ENCODE peak calls at places on chromosomes 3 and 15, in six cellular contexts. L is IMR-90, Y is mesenchymal stem cell, H is H1, Q is neuronal stem cell, U is H9. T is an unnamed sample.

GRCh38 chr3:48194446-48195071 is 6.3 kb upstream of the CDC25A start:
- DNase-seq in Y (peak; percentile 76), U (peak; percentile 84), L (peak; percentile 51), H (peak; percentile 23), Q (peak; percentile 79), T (peak; percentile 82)

GRCh38 chr3:126343675-126344074 is 13.5 kb downstream of the KLF15 start:
- DNase-seq in U (no peak), Y (no peak), H (no peak), Q (no peak), L (no peak), T (no peak)

GRCh38 chr3:11480663-11481298 is 162.9 kb downstream of the VGLL4 start:
- DNase-seq in Q (no peak), H (no peak), L (no peak), U (peak; percentile 74), Y (peak; percentile 63), T (peak; percentile 77)

GRCh38 chr3:43001094-43001553 is 22.0 kb downstream of the GASK1A start:
- DNase-seq in H (no peak), L (peak; percentile 85), U (no peak), Y (peak; percentile 39), Q (no peak), T (no peak)

GRCh38 chr3:178494376-178494775 is 41.9 kb upstream of the KCNMB2 start:
- DNase-seq in Y (peak; percentile 26), H (no peak), U (no peak), Q (no peak), L (no peak), T (no peak)

GRCh38 chr3:108159865-108160264 is 62.4 kb downstream of the IFT57 start:
- DNase-seq in Y (no peak), U (no peak), L (peak; percentile 66), Q (no peak), H (no peak), T (no peak)

GRCh38 chr3:134308350-134308891 is 57.8 kb upstream of the RYK start:
- DNase-seq in H (no peak), L (peak; percentile 76), Y (peak; percentile 81), U (peak; percentile 89), Q (peak; percentile 89), T (peak; percentile 93)

GRCh38 chr3:137165117-137165806 is 207.5 kb downstream of the IL20RB start:
- DNase-seq in Y (peak; percentile 23), H (no peak), L (peak; percentile 30), Q (no peak), U (no peak), T (peak; percentile 69)

GRCh38 chr15:79283252-79284048 is 928 bp downstream of the ANKRD34C start:
- DNase-seq in Y (peak; percentile 58), L (peak; percentile 21), U (peak; percentile 80), Q (peak; percentile 73), H (no peak), T (peak; percentile 75)

GRCh38 chr3:42674151-42674550 is 11.2 kb upstream of the KLHL40 start:
- DNase-seq in Q (no peak), L (no peak), H (no peak), U (no peak), Y (no peak), T (no peak)

GRCh38 chr3:174957581-174958001 is 98.5 kb downstream of the NAALADL2 start:
- DNase-seq in L (peak; percentile 39), H (no peak), Q (no peak), U (no peak), Y (no peak), T (no peak)

GRCh38 chr3:127226946-127227842 is 34.3 kb downstream of the PRR23E start:
- DNase-seq in Q (peak; percentile 58), U (peak; percentile 96), L (no peak), H (peak; percentile 17), Y (no peak), T (peak; percentile 77)

GRCh38 chr3:191340976-191341375 is 10.7 kb upstream of the UTS2B start:
- DNase-seq in L (no peak), Y (peak; percentile 0), Q (no peak), U (no peak), H (no peak), T (no peak)

GRCh38 chr3:42700366-42701288 is 2.0 kb downstream of the HHATL start:
- DNase-seq in U (peak; percentile 20), H (no peak), Q (no peak), Y (no peak), L (no peak), T (no peak)

GRCh38 chr3:11539677-11540076 is 104.0 kb downstream of the VGLL4 start:
- DNase-seq in L (no peak), Y (no peak), Q (no peak), U (no peak), H (no peak), T (peak; percentile 30)

GRCh38 chr3:167973046-167973445 is 122.7 kb downstream of the GOLIM4 start:
- DNase-seq in L (no peak), H (no peak), Y (no peak), U (no peak), Q (no peak), T (no peak)

GRCh38 chr3:53845103-53845880 is 927 bp downstream of the CHDH start:
- DNase-seq in L (peak; percentile 13), U (peak; percentile 82), Y (peak; percentile 33), H (peak; percentile 46), Q (peak; percentile 41), T (peak; percentile 94)

GRCh38 chr3:47565861-47566550 is 12.7 kb downstream of the CSPG5 start:
- DNase-seq in Q (no peak), Y (no peak), U (no peak), L (no peak), H (no peak), T (no peak)

GRCh38 chr3:43995929-43996378 is 245.7 kb upstream of the TOPAZ1 start:
- DNase-seq in Q (no peak), U (peak; percentile 51), Y (no peak), L (no peak), H (no peak), T (no peak)

GRCh38 chr3:64291345-64291744 is 66.1 kb upstream of the PRICKLE2 start:
- DNase-seq in Y (peak; percentile 92), U (no peak), Q (no peak), H (no peak), L (peak; percentile 93), T (no peak)

GRCh38 chr3:110741891-110742290 is 329.7 kb upstream of the NECTIN3 start:
- DNase-seq in Y (no peak), Q (no peak), U (no peak), L (no peak), H (no peak), T (no peak)

GRCh38 chr15:90883526-90883931 is 775 bp upstream of the FES start:
- DNase-seq in Y (peak; percentile 19), Q (no peak), U (no peak), L (no peak), H (no peak), T (peak; percentile 58)

GRCh38 chr3:39052613-39053012 is 797 bp downstream of the WDR48 start:
- DNase-seq in Y (no peak), Q (no peak), U (no peak), H (no peak), L (no peak), T (no peak)

GRCh38 chr3:189132125-189132744 is 39.5 kb upstream of the TPRG1 start:
- DNase-seq in H (no peak), L (peak; percentile 82), Q (no peak), Y (peak; percentile 94), U (no peak), T (no peak)

GRCh38 chr15:63109498-63110290 is 12.0 kb upstream of the LACTB start:
- DNase-seq in Y (no peak), U (no peak), L (peak; percentile 73), H (no peak), Q (no peak), T (no peak)

GRCh38 chr3:153463895-153464294 is 301.9 kb downstream of the RAP2B start:
- DNase-seq in Q (no peak), U (no peak), Y (no peak), L (no peak), H (no peak), T (no peak)

GRCh38 chr15:70093481-70094309 is 4.0 kb downstream of the TLE3 start:
- DNase-seq in Y (peak; percentile 12), U (peak; percentile 65), Q (no peak), H (no peak), L (no peak), T (peak; percentile 92)

GRCh38 chr15:60591491-60592385 is 112.8 kb upstream of the ICE2 start:
- DNase-seq in U (peak; percentile 61), Y (peak; percentile 36), L (no peak), Q (peak; percentile 57), H (no peak), T (peak; percentile 74)

GRCh38 chr15:67948215-67948614 is 105.9 kb upstream of the PIAS1 start:
- DNase-seq in H (no peak), L (no peak), U (no peak), Q (no peak), Y (no peak), T (no peak)
- H3K4ac ChIP-seq in H (no peak overlapping the region), L (no peak overlapping the region), U (no peak overlapping the region), Q (no peak overlapping the region), Y (no peak overlapping the region), T (no peak overlapping the region)

DNA sequence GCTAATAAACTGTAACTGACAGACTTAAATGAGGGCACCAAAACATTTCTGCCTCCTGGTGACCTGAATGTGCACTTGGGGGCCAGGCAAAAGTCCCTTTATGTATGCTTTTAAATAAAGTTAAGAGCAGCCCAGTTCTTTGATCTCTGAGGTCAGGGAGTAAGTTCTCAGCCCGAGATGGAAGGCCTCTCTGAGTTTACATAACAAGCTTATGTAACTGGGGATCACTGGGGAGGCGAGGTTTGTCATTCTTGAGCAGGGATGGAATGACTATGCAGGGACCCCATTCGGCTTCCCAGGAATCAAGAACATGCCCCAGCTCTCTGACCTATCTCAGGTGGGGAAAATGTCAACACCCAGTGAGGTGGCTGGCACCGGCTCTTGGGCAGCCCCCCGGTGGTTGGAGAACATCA is 198.7 kb upstream of the BHLHE40 start:
- DNase-seq in Y (no peak), H (no peak), Q (no peak), U (no peak), L (no peak), T (no peak)
- H2BK15ac ChIP-seq in Y (no peak overlapping the region), H (no peak overlapping the region), Q (no peak overlapping the region), U (no peak overlapping the region), L (no peak overlapping the region), T (no peak overlapping the region)

GRCh38 chr3:111986800-111987199 is 8.0 kb downstream of the ABHD10 start:
- DNase-seq in Q (no peak), H (no peak), L (no peak), Y (no peak), U (no peak), T (no peak)
- H3K23ac ChIP-seq in Q (no peak overlapping the region), H (no peak overlapping the region), L (no peak overlapping the region), Y (no peak overlapping the region), U (no peak overlapping the region), T (no peak overlapping the region)

DNA sequence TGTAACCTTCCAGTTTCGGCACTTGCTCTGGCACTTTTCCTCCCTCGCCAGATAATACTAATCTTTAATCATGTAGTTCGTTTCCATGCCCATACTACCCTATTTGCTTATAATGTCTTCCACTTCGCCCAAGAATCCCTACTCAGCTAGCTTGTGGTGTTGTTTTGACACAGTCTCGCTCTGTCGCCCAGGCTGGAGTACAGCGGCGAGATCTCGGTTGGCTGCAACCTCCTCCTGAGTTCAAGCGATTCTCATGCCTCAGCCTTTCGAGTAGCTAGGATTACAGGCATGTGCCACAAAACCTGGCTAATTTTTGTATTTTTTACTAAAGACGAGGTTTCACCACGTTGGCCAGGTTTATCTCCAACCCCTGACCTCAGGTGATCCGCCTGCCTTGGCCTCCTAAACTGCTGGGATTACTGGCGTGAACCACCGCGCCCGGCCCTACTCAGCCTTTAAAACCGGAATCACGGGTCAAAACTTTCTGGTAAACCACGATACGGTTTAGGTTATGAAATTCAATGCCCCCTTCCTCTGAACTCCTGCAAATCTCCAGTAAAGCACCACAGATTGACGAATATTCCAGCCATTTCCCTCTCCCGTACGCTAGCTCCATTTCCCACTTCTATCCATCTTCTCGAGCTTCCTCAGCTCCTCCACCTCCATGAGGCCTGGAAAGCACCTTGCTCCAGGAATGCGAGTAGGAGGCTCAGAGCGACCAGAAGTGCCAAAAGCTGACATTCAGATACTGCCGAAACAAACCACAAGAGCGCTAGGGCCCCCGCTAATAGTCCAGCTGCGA is 869 bp upstream of the RAD51 start:
- DNase-seq in Y (no peak), L (no peak), Q (no peak), H (no peak), U (no peak), T (no peak)
- H3K4ac ChIP-seq in Y (peak overlapping the region; percentile 65), L (peak overlapping the region; percentile 94), Q (no peak overlapping the region), H (no peak overlapping the region), U (no peak overlapping the region), T (no peak overlapping the region)